ENCODE peak calls at places on chromosomes 13 and 19, in nine cellular contexts. O is AG10803, R is lower leg skin, N is colonic mucosa, J is Caco-2, X is cardiac fibroblast, K is cardiac muscle cell, L is PC-3, S is mammary epithelial cell. A is an unnamed sample.

GRCh38 chr13:40319699-40320586 is 346.5 kb downstream of the FOXO1 start:
- DNase-seq in O (no peak), R (no peak), N (no peak), J (no peak), X (no peak), K (no peak), L (peak), S (peak), A (no peak)

GRCh38 chr13:112776971-112777370 is 87.1 kb downstream of the ATP11A start:
- DNase-seq in O (no peak), R (no peak), N (no peak), J (no peak), X (no peak), K (no peak), L (no peak), S (no peak), A (no peak)

GRCh38 chr13:66635526-66635925 is 594.6 kb downstream of the PCDH9 start:
- DNase-seq in O (peak), R (no peak), N (no peak), J (no peak), X (peak), K (peak), L (peak), S (peak), A (peak)

GRCh38 chr13:36820222-36820621 is 1.2 kb downstream of the RFXAP start:
- DNase-seq in O (no peak), R (no peak), N (no peak), J (no peak), X (peak), K (no peak), L (no peak), S (no peak), A (peak)

GRCh38 chr13:92137519-92137918 is 739.1 kb downstream of the GPC5 start:
- DNase-seq in O (no peak), R (no peak), N (no peak), J (no peak), X (peak), K (peak), L (peak), S (no peak), A (no peak)

GRCh38 chr19:50875795-50876422 is 2.7 kb downstream of the KLK2 start:
- DNase-seq in O (no peak), R (no peak), N (no peak), J (no peak), X (no peak), K (no peak), L (no peak), S (no peak), A (no peak)

GRCh38 chr13:29801737-29802305 is 48.6 kb downstream of the UBL3 start:
- DNase-seq in O (peak), R (no peak), N (no peak), J (no peak), X (peak), K (peak), L (no peak), S (no peak), A (no peak)

GRCh38 chr19:50024719-50025021 is 502 bp downstream of the VRK3 start:
- DNase-seq in O (no peak), R (no peak), N (no peak), J (no peak), X (no peak), K (no peak), L (no peak), S (no peak), A (no peak)

GRCh38 chr19:51188227-51188559 is 36.7 kb upstream of the CD33 start:
- DNase-seq in O (no peak), R (no peak), N (no peak), J (no peak), X (no peak), K (no peak), L (no peak), S (no peak), A (no peak)

GRCh38 chr13:75384881-75385707 is 96.9 kb downstream of the TBC1D4 start:
- DNase-seq in O (no peak), R (no peak), N (no peak), J (peak), X (peak), K (no peak), L (no peak), S (no peak), A (no peak)

GRCh38 chr19:53290758-53291549 is 23.4 kb upstream of the VN1R4 start:
- DNase-seq in O (no peak), R (no peak), N (no peak), J (no peak), X (no peak), K (no peak), L (no peak), S (no peak), A (no peak)

GRCh38 chr19:10604460-10604980 is 17.4 kb upstream of the AP1M2 start:
- DNase-seq in O (no peak), R (peak), N (no peak), J (no peak), X (no peak), K (no peak), L (peak), S (no peak), A (no peak)

GRCh38 chr19:10568444-10568825 is 344 bp downstream of the CDKN2D start:
- DNase-seq in O (no peak), R (no peak), N (peak), J (no peak), X (no peak), K (no peak), L (peak), S (peak), A (no peak)

GRCh38 chr13:81929988-81930387 is 1589.1 kb upstream of the SPRY2 start:
- DNase-seq in O (no peak), R (no peak), N (no peak), J (peak), X (peak), K (peak), L (peak), S (peak), A (no peak)
- TF ChIP-seq CTCF in O (no peak), R (no peak), N (no peak), J (peak), X (no peak), K (peak), L (peak), S (peak), A (no peak)

GRCh38 chr13:84864341-84864740 is 934.9 kb downstream of the SLITRK6 start:
- DNase-seq in O (no peak), R (no peak), N (no peak), J (no peak), X (no peak), K (no peak), L (no peak), S (no peak), A (no peak)
- H3K4me3 ChIP-seq in O (no peak), R (no peak), N (no peak), J (no peak), X (no peak), K (no peak), L (no peak), S (no peak), A (no peak)

GRCh38 chr13:110812111-110812868 is 98.8 kb downstream of the ING1 start:
- DNase-seq in O (peak), R (peak), N (no peak), J (no peak), X (peak), K (peak), L (no peak), S (no peak), A (peak)
- TF ChIP-seq CTCF in O (no peak), R (no peak), N (no peak), J (no peak), X (no peak), K (peak), L (no peak), S (no peak), A (peak)

GRCh38 chr13:110017379-110017778 is 231.0 kb upstream of the IRS2 start:
- DNase-seq in O (peak), R (no peak), N (no peak), J (peak), X (peak), K (peak), L (peak), S (peak), A (peak)
- H3K4me3 ChIP-seq in O (no peak), R (no peak), N (no peak), J (no peak), X (no peak), K (no peak), L (no peak), S (no peak), A (no peak)

GRCh38 chr19:7968796-7969559 is 25.5 kb upstream of the TIMM44 start:
- DNase-seq in O (peak), R (no peak), N (no peak), J (no peak), X (no peak), K (no peak), L (no peak), S (no peak), A (peak)

GRCh38 chr19:7971553-7972520 is 28.4 kb upstream of the TIMM44 start:
- DNase-seq in O (no peak), R (no peak), N (no peak), J (no peak), X (no peak), K (no peak), L (no peak), S (no peak), A (no peak)

GRCh38 chr19:7969560-7969949 is 26.1 kb upstream of the TIMM44 start:
- DNase-seq in O (no peak), R (no peak), N (no peak), J (no peak), X (no peak), K (no peak), L (no peak), S (no peak), A (no peak)

GRCh38 chr19:7968008-7968795 is 24.7 kb upstream of the TIMM44 start:
- DNase-seq in O (no peak), R (no peak), N (no peak), J (no peak), X (no peak), K (no peak), L (no peak), S (no peak), A (no peak)

GRCh38 chr19:7970716-7971448 is 27.4 kb upstream of the TIMM44 start:
- DNase-seq in O (peak), R (no peak), N (peak), J (peak), X (peak), K (peak), L (peak), S (no peak), A (peak)
- TF ChIP-seq CTCF in O (peak), R (no peak), N (peak), J (peak), X (peak), K (peak), L (peak), S (peak), A (peak)

GRCh38 chr19:3825286-3825956 is 39.2 kb upstream of the MATK start:
- DNase-seq in O (no peak), R (no peak), N (no peak), J (no peak), X (no peak), K (no peak), L (no peak), S (no peak), A (no peak)
- H3K4me3 ChIP-seq in O (no peak), R (no peak), N (no peak), J (no peak), X (no peak), K (no peak), L (no peak), S (no peak), A (no peak)

DNA sequence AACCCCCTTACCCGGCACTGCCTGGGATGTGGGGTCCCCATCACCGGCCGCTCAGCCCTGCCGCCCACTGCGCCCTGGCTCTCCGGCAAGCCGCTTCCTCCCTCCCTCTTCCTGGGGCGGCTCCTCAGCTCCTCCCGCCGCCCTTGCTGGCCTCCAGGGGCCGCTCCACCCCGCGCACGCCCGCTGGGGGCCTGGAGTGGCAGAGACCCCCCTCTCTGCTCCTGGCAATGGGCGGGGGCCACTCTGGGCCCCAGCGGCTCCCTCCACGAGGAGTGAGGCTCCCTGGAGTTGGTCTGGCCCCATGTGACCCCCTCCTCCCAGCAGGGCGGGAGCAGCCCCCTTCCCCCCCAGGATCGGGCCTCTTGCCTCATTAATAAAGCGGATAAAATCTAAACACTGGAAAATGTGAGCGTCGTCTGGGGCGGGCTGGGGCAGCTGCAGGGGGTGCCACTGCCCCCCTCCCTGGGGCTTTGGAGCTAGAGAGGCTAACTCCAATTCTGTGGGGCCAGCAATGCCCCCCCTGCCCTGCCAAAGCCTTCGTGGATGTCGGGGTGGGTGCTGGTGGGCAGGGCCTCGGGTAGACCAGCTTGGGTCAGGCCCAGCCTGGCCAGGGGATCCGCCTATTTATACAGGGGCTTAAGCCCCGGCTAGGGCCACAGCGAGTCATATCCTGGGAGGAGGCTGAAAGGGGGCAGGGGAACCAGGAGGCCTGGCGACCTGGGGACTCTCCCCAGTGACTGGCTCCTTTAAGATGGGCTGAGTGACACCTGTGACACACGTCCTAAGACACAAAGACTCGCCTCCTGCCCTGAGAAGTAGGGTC is at the start of gene PTGER1:
- DNase-seq in O (no peak), R (no peak), N (peak), J (no peak), X (peak), K (peak), L (peak), S (peak), A (peak)
- TF ChIP-seq CTCF in O (peak), R (no peak), N (peak), J (no peak), X (peak), K (peak), L (peak), S (no peak), A (peak)

GRCh38 chr13:88701551-88701950 is 1030.4 kb downstream of the SLITRK5 start:
- DNase-seq in O (no peak), R (no peak), N (no peak), J (no peak), X (no peak), K (peak), L (peak), S (no peak), A (no peak)

GRCh38 chr13:88707652-88708051 is 1036.5 kb downstream of the SLITRK5 start:
- DNase-seq in O (no peak), R (no peak), N (no peak), J (no peak), X (no peak), K (no peak), L (no peak), S (no peak), A (no peak)

GRCh38 chr13:88704600-88705275 is 1033.6 kb downstream of the SLITRK5 start:
- DNase-seq in O (no peak), R (no peak), N (no peak), J (peak), X (no peak), K (no peak), L (no peak), S (no peak), A (no peak)
- H3K4me3 ChIP-seq in O (no peak), R (no peak), N (no peak), J (peak), X (no peak), K (no peak), L (no peak), S (no peak), A (no peak)

GRCh38 chr19:19217110-19217509 is 5.4 kb downstream of the NCAN start:
- DNase-seq in O (peak), R (no peak), N (no peak), J (peak), X (peak), K (no peak), L (peak), S (peak), A (peak)
- TF ChIP-seq CTCF in O (no peak), R (no peak), N (no peak), J (no peak), X (peak), K (no peak), L (peak), S (no peak), A (no peak)

A was measured in fibroblast of the aortic adventitia.